ENCODE peak calls at places on chromosome 22, in five cellular contexts. A, B, Q, U and O are unnamed samples.

GRCh38 chr22:48431536-48432315 is 1395.9 kb downstream of the BRD1 start:
- DNase-seq in A (no peak), B (no peak), Q (no peak), U (no peak), O (no peak)

GRCh38 chr22:20089977-20090729 is 10.1 kb downstream of the DGCR8 start:
- DNase-seq in A (peak; percentile 76), B (no peak), Q (no peak), U (no peak), O (no peak)

GRCh38 chr22:32528316-32528715 is 53.7 kb downstream of the FBXO7 start:
- DNase-seq in A (no peak), B (no peak), Q (no peak), U (no peak), O (no peak)

GRCh38 chr22:31497148-31497938 is 1.0 kb downstream of the SFI1 start:
- DNase-seq in A (no peak), B (no peak), Q (peak; percentile 19), U (no peak), O (no peak)

GRCh38 chr22:34297536-34298120 is 377.4 kb upstream of the LARGE1 start:
- DNase-seq in A (no peak), B (no peak), Q (no peak), U (no peak), O (no peak)

GRCh38 chr22:42621505-42622002 is 6.9 kb upstream of the POLDIP3 start:
- DNase-seq in A (peak; percentile 90), B (peak; percentile 50), Q (peak; percentile 73), U (peak; percentile 89), O (peak; percentile 77)

GRCh38 chr22:42797021-42797420 is 60.1 kb downstream of the ARFGAP3 start:
- DNase-seq in A (no peak), B (no peak), Q (no peak), U (no peak), O (no peak)

GRCh38 chr22:31753005-31753633 is 700 bp upstream of the DEPDC5 start:
- DNase-seq in A (peak; percentile 45), B (no peak), Q (peak; percentile 67), U (peak; percentile 77), O (no peak)

GRCh38 chr22:36873614-36874308 is 13.0 kb downstream of the NCF4 start:
- DNase-seq in A (peak; percentile 80), B (peak; percentile 37), Q (peak; percentile 33), U (peak; percentile 62), O (no peak)

GRCh38 chr22:24414523-24414922 is 12.9 kb upstream of the ADORA2A start:
- DNase-seq in A (no peak), B (no peak), Q (no peak), U (peak; percentile 24), O (no peak)

GRCh38 chr22:44587004-44587793 is 89.2 kb upstream of the RTL6 start:
- DNase-seq in A (peak; percentile 45), B (no peak), Q (no peak), U (no peak), O (no peak)

GRCh38 chr22:31122532-31123291 is at the start of gene INPP5J:
- DNase-seq in A (peak; percentile 68), B (peak; percentile 44), Q (no peak), U (peak; percentile 90), O (no peak)

GRCh38 chr22:25765016-25765367 is 23.0 kb downstream of the MYO18B start:
- DNase-seq in A (no peak), B (no peak), Q (no peak), U (no peak), O (no peak)

GRCh38 chr22:28593299-28593698 is 86.3 kb downstream of the TTC28 start:
- DNase-seq in A (no peak), B (no peak), Q (no peak), U (no peak), O (no peak)

GRCh38 chr22:28597665-28598064 is 82.0 kb downstream of the TTC28 start:
- DNase-seq in A (no peak), B (no peak), Q (no peak), U (no peak), O (no peak)

GRCh38 chr22:28589102-28589501 is 90.5 kb downstream of the TTC28 start:
- DNase-seq in A (no peak), B (no peak), Q (no peak), U (no peak), O (no peak)

GRCh38 chr22:28594784-28595324 is 84.8 kb downstream of the TTC28 start:
- DNase-seq in A (peak; percentile 86), B (peak; percentile 35), Q (peak; percentile 62), U (peak; percentile 60), O (peak; percentile 79)

DNA sequence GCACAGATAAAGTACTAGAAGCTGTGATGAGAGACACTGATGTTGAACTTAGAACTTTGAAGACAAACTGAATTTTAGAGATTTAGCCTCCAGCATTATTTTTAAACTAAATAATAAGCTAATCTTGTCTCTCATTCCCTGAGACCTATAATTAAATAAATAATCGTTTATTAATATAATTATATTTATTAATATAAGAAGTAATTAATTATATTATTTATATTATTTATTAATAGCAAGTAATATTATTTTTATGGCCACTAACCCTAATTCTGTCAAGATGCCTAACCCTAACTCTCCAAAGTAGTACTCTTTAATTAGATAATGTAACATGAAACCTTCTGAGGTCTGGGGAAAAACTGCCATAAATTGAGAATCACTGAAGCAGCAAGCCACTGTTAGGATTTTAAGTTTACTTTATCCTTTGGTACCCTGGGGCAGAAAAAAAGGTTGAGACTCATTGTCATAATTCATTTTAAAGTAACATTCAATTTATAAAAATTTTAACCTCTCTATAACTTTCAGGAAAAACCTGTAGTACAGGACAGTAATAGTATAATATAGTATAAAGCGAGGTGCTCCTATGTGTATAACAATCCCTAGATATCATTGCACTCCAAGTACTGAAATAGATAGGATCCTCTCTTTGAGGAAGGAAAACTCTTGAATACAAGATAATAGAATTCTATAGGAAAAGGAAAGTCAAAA is 85.4 kb downstream of the TTC28 start:
- DNase-seq in A (no peak), B (no peak), Q (no peak), U (no peak), O (no peak)
- H3K9me2 ChIP-seq in A (no peaks in the 10 kb centered on the region), B (no peaks in the 10 kb centered on the region), Q (no peaks in the 10 kb centered on the region), U (no peaks in the 10 kb centered on the region), O (no peaks in the 10 kb centered on the region)

GRCh38 chr22:49916851-49917250 is 1.4 kb downstream of the ALG12 start:
- DNase-seq in A (no peak), B (no peak), Q (no peak), U (no peak), O (no peak)

GRCh38 chr22:49921508-49922278 is 3.3 kb downstream of the CRELD2 start:
- DNase-seq in A (no peak), B (no peak), Q (no peak), U (no peak), O (no peak)

GRCh38 chr22:49917997-49918910 is at the start of the genes ALG12 and CRELD2:
- DNase-seq in A (peak; percentile 99), B (peak; percentile 87), Q (peak; percentile 97), U (peak; percentile 100), O (peak; percentile 98)

GRCh38 chr22:49920859-49921258 is 2.4 kb downstream of the CRELD2 start:
- DNase-seq in A (no peak), B (no peak), Q (no peak), U (no peak), O (no peak)

DNA sequence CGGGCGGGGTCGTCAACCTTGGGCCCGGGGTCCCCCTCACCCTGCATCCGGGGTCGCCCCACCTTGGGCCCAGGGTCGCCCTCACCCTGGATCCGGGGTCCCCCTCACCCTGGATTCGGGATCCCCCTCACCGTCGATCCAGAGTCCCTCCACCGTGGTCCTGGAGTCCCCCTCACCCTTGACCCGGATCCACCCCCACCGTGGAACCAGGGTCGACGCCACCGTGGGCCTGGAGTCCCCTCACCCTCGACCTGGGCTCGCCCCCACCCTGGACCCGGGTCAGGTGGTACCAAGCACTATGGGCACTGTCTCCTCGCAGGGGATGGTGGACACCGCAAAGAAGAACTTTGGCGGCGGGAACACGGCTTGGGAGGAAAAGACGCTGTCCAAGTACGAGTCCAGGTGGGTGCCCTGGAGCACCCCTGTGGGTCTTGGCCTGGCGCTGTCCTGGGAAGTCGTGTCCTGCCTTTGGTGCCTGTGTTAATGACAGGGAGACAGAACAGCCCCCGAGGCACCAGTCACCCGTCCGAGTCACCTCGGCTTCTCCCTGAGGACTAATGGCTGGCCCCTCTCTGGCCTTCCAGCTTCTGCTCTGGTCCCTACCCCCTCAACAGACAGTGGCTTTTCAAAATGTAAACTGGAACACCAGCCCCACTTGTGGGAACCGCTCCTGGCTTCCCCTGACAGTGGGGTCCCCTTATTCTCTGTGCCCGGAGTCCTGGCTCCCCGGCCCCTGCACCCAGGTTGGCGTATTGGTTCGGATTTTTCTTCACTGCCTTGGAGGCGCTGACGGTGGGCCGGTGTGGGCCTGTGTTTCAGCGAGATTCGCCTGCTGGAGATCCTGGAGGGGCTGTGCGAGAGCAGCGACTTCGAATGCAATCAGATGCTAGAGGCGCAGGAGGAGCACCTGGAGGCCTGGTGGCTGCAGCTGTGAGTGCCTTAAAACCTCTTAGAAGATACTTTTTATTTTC is 762 bp downstream of the CRELD2 start:
- DNase-seq in A (no peak), B (no peak), Q (no peak), U (peak; percentile 64), O (no peak)
- H3K4me3 ChIP-seq in A (peak overlapping the region; percentile 86), B (peak overlapping the region; percentile 71), Q (peak overlapping the region; percentile 82), U (peak overlapping the region; percentile 72), O (peak overlapping the region; percentile 96)

DNA sequence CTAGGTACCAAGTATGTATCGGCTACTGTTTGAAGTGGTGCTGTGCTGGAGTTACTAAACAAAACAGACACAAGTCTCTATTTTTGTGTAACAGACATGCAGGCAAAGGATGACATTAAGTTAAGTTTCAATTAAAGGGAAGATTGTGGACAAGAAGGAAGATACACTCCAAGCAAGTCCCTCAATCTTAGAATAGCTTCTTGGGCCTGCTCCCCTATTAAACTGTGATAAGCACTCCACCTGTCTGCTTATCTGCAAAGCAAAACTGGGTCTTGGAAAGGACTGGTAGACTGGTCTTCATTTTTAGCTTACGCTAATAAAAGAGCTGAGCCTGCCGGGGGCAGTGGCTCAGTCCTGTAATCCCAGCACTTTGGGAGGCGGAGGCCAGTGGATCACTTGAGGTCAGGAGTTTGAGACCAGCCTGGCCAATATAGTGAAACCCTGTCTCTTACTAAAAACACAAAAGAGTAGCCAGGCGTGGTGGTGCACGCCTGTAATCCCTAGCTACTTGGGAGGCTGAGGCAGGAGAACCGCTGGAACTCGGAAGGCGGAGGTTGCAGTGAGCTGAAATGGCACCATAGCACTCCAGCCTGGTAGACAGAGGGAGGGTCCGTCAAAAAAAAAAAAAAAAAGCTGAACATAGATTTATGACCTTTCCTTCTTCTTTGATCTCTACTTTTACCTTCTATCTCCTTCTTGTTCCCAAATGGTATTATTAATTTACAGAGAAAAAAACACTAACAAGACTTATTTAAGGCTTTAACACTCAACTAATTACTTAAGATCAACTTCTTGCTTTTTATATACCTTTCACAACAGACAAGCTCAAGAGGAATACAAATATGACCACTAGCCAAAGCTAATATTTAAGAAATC is 4.1 kb downstream of the DDX17 start:
- DNase-seq in A (no peak), B (no peak), Q (no peak), U (no peak), O (no peak)
- H3K9me2 ChIP-seq in A (no peaks in the 10 kb centered on the region), B (no peaks in the 10 kb centered on the region), Q (no peaks in the 10 kb centered on the region), U (no peaks in the 10 kb centered on the region), O (no peaks in the 10 kb centered on the region)

DNA sequence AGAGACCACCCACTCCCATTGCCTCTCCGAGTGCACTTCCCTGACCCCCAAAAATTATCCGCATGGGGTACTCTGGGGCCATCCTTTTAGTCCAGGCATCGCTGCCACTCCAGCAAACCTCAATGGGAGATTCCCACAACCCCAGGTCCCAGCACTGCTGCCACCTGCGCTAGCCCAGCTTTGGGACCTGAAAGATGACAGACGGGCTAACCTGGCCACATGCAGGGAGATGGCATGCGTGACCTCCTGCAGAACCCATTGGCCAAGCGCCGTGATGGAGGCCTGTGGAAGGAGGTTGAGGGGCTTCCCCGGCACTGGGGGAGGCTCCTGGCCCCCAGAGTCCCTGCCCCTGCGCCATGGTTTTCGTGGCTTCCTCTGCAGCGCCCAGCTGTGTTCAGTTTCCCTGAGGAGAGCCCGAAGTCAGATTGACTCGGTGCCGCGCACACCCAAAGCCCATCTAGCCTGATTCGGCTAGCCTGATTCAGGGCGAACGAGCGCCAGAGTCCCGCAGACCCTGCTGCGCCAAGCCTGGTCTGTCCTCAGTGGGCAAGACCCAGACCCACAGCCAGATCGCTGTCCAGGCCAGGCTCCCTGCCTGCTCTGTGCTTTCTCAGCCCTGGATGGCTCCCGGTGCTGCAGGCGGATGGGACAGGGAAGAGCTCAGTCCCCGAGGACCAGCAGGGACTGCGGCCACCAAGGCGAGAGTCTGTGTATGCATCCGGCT is 751 bp upstream of the WNT7B start:
- DNase-seq in A (peak; percentile 53), B (no peak), Q (no peak), U (peak; percentile 64), O (no peak)
- H3K4me3 ChIP-seq in A (no peak overlapping the region), B (no peak overlapping the region), Q (no peak overlapping the region), U (no peak overlapping the region), O (no peak overlapping the region)